ENCODE peak calls at places on chromosomes 4 and X, in seven cellular contexts. G, X, U, H, R, I and O are unnamed samples.

GRCh38 chrX:21800344-21800770 is 39.1 kb upstream of the MBTPS2 start:
- DNase-seq in X (peak; percentile 4), H (no peak), U (no peak), I (no peak), G (no peak), R (no peak), O (peak; percentile 22)

GRCh38 chr4:55397024-55397520 is 1.3 kb downstream of the TMEM165 start:
- DNase-seq in H (no peak), R (no peak), X (no peak), G (no peak), U (no peak), I (no peak), O (no peak)

GRCh38 chrX:143462696-143463095 is 54.6 kb downstream of the SPANXN3 start:
- DNase-seq in R (no peak), I (no peak), U (no peak), X (no peak), H (no peak), G (no peak), O (no peak)

GRCh38 chrX:97367149-97367548 is 483.4 kb downstream of the RPA4 start:
- DNase-seq in I (no peak), G (no peak), H (no peak), U (no peak), R (no peak), X (peak; percentile 67), O (peak; percentile 36)

GRCh38 chr4:132818091-132818490 is 331.0 kb upstream of the PCDH10 start:
- DNase-seq in H (no peak), X (no peak), R (no peak), G (no peak), U (no peak), I (no peak), O (no peak)

GRCh38 chr4:106353786-106354185 is 14.8 kb downstream of the GIMD1 start:
- DNase-seq in R (no peak), I (no peak), U (no peak), G (no peak), X (peak; percentile 9), H (no peak), O (no peak)

GRCh38 chrX:119187298-119187697 is 48.8 kb upstream of the PGRMC1 start:
- DNase-seq in I (no peak), R (no peak), H (no peak), G (no peak), X (no peak), U (no peak), O (no peak)

GRCh38 chr4:24209891-24210290 is 320.0 kb upstream of the PPARGC1A start:
- DNase-seq in I (no peak), G (no peak), R (no peak), H (no peak), X (no peak), U (no peak), O (peak; percentile 2)

GRCh38 chrX:124342174-124342867 is 4.0 kb upstream of the SH2D1A start:
- DNase-seq in G (no peak), R (no peak), H (no peak), X (no peak), I (no peak), U (no peak), O (no peak)

GRCh38 chrX:134546187-134546586 is 86.2 kb downstream of the HPRT1 start:
- DNase-seq in I (no peak), U (no peak), R (no peak), G (no peak), X (no peak), H (peak; percentile 30), O (no peak)

GRCh38 chr4:53541577-53542206 is 49.6 kb downstream of the LNX1 start:
- DNase-seq in R (peak; percentile 62), G (no peak), X (peak; percentile 95), H (no peak), U (no peak), I (no peak), O (peak; percentile 93)

GRCh38 chr4:113718252-113718651 is 43.3 kb downstream of the CAMK2D start:
- DNase-seq in I (no peak), X (no peak), H (no peak), R (no peak), G (no peak), U (no peak), O (no peak)

GRCh38 chr4:142547974-142548373 is 298.1 kb downstream of the INPP4B start:
- DNase-seq in G (no peak), R (no peak), I (no peak), X (peak; percentile 57), H (no peak), U (no peak), O (peak; percentile 48)

GRCh38 chr4:82677327-82677726 is 115.5 kb upstream of the TMEM150C start:
- DNase-seq in I (no peak), X (no peak), G (no peak), U (no peak), R (no peak), H (no peak), O (no peak)

GRCh38 chr4:3263053-3263958 is 14.3 kb downstream of the MSANTD1 start:
- DNase-seq in U (peak; percentile 47), G (no peak), H (peak; percentile 32), R (no peak), I (no peak), X (no peak), O (no peak)